ENCODE peak calls at places on chromosomes 16 and 17, in four cellular contexts. Z is GM23248, U is neural progenitor cell, W is psoas muscle. J is an unnamed sample. For H3K4me1, the result is how much of the 10 kb centered on the place peaks cover.

GRCh38 chr17:44793885-44794698 is 35.3 kb downstream of the ADAM11 start:
- DNase-seq in W (no peak), U (no peak), Z (no peak), J (no peak)

GRCh38 chr17:77999413-78000173 is 41.1 kb downstream of the TNRC6C start:
- DNase-seq in U (no peak), Z (peak), W (no peak), J (no peak)

GRCh38 chr16:25692307-25692706 is 548 bp downstream of the HS3ST4 start:
- DNase-seq in U (peak), Z (peak), W (no peak), J (no peak)

GRCh38 chr16:81513204-81514040 is 68.8 kb downstream of the CMIP start:
- DNase-seq in W (peak), U (peak), Z (peak), J (no peak)

GRCh38 chr17:70588003-70588402 is 418.7 kb downstream of the KCNJ2 start:
- DNase-seq in Z (no peak), W (no peak), U (no peak), J (no peak)

GRCh38 chr16:50093607-50094570 is 28.1 kb downstream of the HEATR3 start:
- DNase-seq in U (no peak), Z (peak), W (peak), J (peak)

GRCh38 chr17:17681744-17682292 is 560 bp downstream of the RAI1 start:
- DNase-seq in U (peak), W (peak), Z (peak), J (peak)

GRCh38 chr16:79316004-79316458 is 284.5 kb downstream of the MAF start:
- DNase-seq in U (no peak), W (no peak), Z (no peak), J (no peak)

GRCh38 chr16:30519120-30520049 is 7.0 kb downstream of the ZNF768 start:
- DNase-seq in U (no peak), W (no peak), Z (no peak), J (no peak)

GRCh38 chr16:11291021-11291716 is 10.0 kb upstream of the PRM1 start:
- DNase-seq in U (peak), W (no peak), Z (no peak), J (no peak)

GRCh38 chr16:30395155-30395991 is at the start of gene ZNF48:
- DNase-seq in W (peak), U (peak), Z (peak), J (peak)

GRCh38 chr17:38915639-38915995 is 9.8 kb upstream of the LASP1NB start:
- DNase-seq in U (no peak), W (peak), Z (no peak), J (no peak)

GRCh38 chr17:77282524-77283515 is 142.1 kb downstream of the SEC14L1 start:
- DNase-seq in U (peak), W (no peak), Z (peak), J (no peak)

GRCh38 chr17:76383645-76384221 is 676 bp upstream of the SPHK1 start:
- DNase-seq in W (peak), Z (peak), U (peak), J (peak)

GRCh38 chr16:77060614-77061013 is 130.4 kb upstream of the MON1B start:
- DNase-seq in Z (no peak), U (no peak), W (no peak), J (no peak)

GRCh38 chr17:45320349-45320930 is 3.6 kb upstream of the MAP3K14 start:
- DNase-seq in W (no peak), Z (peak), U (no peak), J (no peak)

GRCh38 chr16:46688101-46688656 is 799 bp downstream of the VPS35 start:
- DNase-seq in W (no peak), U (no peak), Z (no peak), J (no peak)

GRCh38 chr17:14904406-14904805 is 360.7 kb downstream of the PMP22 start:
- DNase-seq in U (no peak), Z (peak), W (no peak), J (no peak)

GRCh38 chr16:50282955-50283631 is 16.7 kb downstream of the ADCY7 start:
- DNase-seq in Z (no peak), W (no peak), U (no peak), J (no peak)

GRCh38 chr16:57140866-57141668 is 44.8 kb downstream of the PSME3IP1 start:
- DNase-seq in U (no peak), Z (no peak), W (no peak), J (no peak)

GRCh38 chr16:50534091-50534490 is 14.1 kb upstream of the NKD1 start:
- DNase-seq in Z (no peak), U (no peak), W (no peak), J (no peak)

GRCh38 chr16:85056211-85056748 is 28.7 kb downstream of the KIAA0513 start:
- DNase-seq in W (no peak), Z (peak), U (peak), J (no peak)

GRCh38 chr17:35900280-35900679 is 20.1 kb upstream of the CCL5 start:
- DNase-seq in W (no peak), Z (no peak), U (no peak), J (no peak)

GRCh38 chr17:2689411-2690164 is 22.0 kb downstream of the CLUH start:
- DNase-seq in W (no peak), Z (no peak), U (no peak), J (peak)

GRCh38 chr17:57987582-57988300 is at the start of gene VEZF1:
- DNase-seq in Z (peak), W (peak), U (peak), J (peak)

GRCh38 chr16:77276686-77277085 is 77.5 kb downstream of the SYCE1L start:
- DNase-seq in U (no peak), Z (no peak), W (no peak), J (no peak)

GRCh38 chr17:58059141-58059540 is 24.1 kb upstream of the DYNLL2 start:
- DNase-seq in U (no peak), Z (no peak), W (no peak), J (no peak)

GRCh38 chr16:88315543-88316105 is 67.1 kb upstream of the ZNF469 start:
- DNase-seq in Z (peak), W (peak), U (no peak), J (peak)

GRCh38 chr17:78958556-78959191 is 21.0 kb downstream of the LGALS3BP start:
- DNase-seq in U (no peak), Z (peak), W (no peak), J (peak)

GRCh38 chr17:917391-917811 is 62.2 kb downstream of the NXN start:
- DNase-seq in W (no peak), U (no peak), Z (peak), J (no peak)

GRCh38 chr16:11487289-11487688 is 99.4 kb downstream of the LITAF start:
- DNase-seq in Z (no peak), W (no peak), U (no peak), J (no peak)

GRCh38 chr17:41654908-41655607 is 30.7 kb upstream of the KRT17 start:
- DNase-seq in W (no peak), Z (no peak), U (no peak), J (no peak)

GRCh38 chr17:2335726-2336214 is 487 bp downstream of the TSR1 start:
- DNase-seq in Z (peak), U (peak), W (no peak), J (peak)

GRCh38 chr17:14204084-14204483 is 32.6 kb downstream of the CDRT15 start:
- DNase-seq in W (no peak), U (no peak), Z (no peak), J (no peak)

GRCh38 chr16:71954699-71955195 is 45.5 kb downstream of the PKD1L3 start:
- DNase-seq in Z (no peak), U (no peak), W (no peak), J (no peak)

GRCh38 chr17:54992797-54993639 is 24.5 kb downstream of the STXBP4 start:
- DNase-seq in U (peak), W (no peak), Z (peak), J (no peak)

GRCh38 chr17:35520043-35520442 is 17.4 kb downstream of the SLFN12L start:
- DNase-seq in W (no peak), Z (no peak), U (no peak), J (no peak)

GRCh38 chr16:55294129-55294528 is 29.9 kb upstream of the IRX6 start:
- DNase-seq in W (no peak), Z (no peak), U (no peak), J (no peak)

DNA sequence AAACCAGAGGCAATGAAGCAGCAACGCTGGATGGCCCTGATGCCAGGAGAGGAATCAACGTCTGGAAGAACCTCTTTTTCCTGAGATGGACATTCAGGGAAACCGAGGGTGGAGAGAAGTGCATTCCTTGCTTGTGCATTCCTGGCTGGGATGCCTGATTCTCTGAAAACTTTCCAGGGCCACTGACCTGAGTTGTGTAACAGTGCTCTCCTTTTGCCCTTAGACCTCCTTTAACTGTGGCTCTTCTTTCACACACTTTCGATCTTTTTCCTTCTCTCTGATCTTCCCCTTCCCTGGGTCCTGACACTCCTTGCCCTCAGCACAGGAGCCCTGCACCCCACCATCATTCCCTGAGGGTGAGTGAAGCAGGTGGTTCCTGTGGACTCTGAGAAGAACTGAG is 20.4 kb upstream of the SP2 start:
- DNase-seq in U (no peak), Z (no peak), W (no peak), J (no peak)
- H3K27ac ChIP-seq in U (no peak), Z (no peak), W (no peak), J (no peak)

GRCh38 chr16:67460961-67461360 is 20.0 kb downstream of the ATP6V0D1 start:
- DNase-seq in U (no peak), W (no peak), Z (no peak), J (no peak)

GRCh38 chr16:67459066-67459857 is 21.7 kb downstream of the ATP6V0D1 start:
- DNase-seq in U (no peak), W (peak), Z (peak), J (peak)

GRCh38 chr16:67459858-67460144 is 21.2 kb downstream of the ATP6V0D1 start:
- DNase-seq in U (no peak), Z (no peak), W (peak), J (no peak)

GRCh38 chr16:67461600-67462278 is 19.2 kb downstream of the ATP6V0D1 start:
- DNase-seq in U (no peak), W (no peak), Z (no peak), J (no peak)

DNA sequence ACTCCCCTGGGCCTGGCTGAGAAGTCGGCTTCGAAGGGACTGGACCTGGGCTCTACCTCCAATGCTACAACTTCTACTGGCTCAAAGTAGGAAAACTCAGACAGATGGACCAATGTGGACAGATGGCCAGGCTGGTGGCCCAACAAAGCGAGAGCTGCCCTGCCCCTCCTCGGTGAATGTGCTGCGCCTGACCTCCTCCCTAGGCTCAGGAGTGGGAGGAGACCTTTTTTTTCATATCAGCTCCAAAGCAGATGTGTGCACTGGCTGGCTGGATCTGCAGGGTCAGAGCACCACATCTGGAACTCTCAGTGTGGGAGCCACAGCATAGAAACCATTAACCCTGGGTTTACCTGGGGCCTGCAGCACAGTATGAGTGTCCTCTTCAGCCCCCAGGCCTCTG is 20.8 kb downstream of the ATP6V0D1 start:
- DNase-seq in Z (no peak), W (no peak), U (no peak), J (no peak)
- H3K4me1 ChIP-seq in Z (under half), W (half or more), U (under half), J (half or more)

GRCh38 chr17:64747938-64748540 is 85.9 kb upstream of the SMURF2 start:
- DNase-seq in W (no peak), Z (peak), U (no peak), J (no peak)
- H3K27ac ChIP-seq in W (no peak), Z (peak), U (no peak), J (no peak)

GRCh38 chr17:81199482-81199830 is 23.3 kb downstream of the CEP131 start:
- DNase-seq in W (no peak), U (no peak), Z (no peak), J (no peak)

GRCh38 chr17:81197409-81197795 is 25.4 kb downstream of the CEP131 start:
- DNase-seq in U (no peak), Z (no peak), W (no peak), J (no peak)

GRCh38 chr17:81196505-81197408 is 26.0 kb downstream of the CEP131 start:
- DNase-seq in Z (no peak), U (no peak), W (no peak), J (no peak)

GRCh38 chr17:81198826-81199481 is 23.8 kb downstream of the CEP131 start:
- DNase-seq in U (no peak), Z (no peak), W (no peak), J (no peak)

DNA sequence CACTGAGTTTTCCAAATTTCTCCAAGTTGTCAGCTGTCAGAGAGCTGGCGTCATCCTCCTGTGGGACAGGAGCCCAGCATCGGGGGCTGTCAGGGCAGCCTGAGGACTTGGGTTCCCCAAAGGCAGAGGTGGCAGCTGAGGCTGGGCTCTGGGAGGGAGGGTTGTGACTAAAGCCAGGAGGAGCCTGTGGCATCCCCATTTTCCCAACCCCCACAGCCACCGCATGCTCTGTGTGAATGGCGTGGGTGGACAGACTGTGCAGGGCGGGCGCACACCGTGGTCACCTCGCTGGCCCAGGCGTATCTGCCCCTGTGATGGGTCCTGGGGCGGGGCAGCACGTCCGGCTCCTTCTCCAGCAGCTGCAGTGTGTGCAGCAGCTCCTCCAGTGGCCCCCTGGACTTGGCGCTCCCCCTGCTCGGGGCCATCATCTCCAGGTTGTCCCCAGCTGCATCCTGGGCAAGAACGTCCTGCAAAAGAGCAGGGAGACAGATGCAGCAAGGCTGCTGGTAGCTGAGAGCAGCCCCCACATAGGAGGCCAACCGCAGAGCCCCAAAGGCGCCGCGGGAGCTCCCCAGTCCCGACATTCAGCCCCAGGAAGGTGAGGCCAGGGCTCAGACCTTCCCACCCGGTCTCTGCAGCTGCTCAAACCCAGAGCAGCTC is 24.8 kb downstream of the CEP131 start:
- DNase-seq in Z (no peak), U (no peak), W (no peak), J (no peak)
- H3K4me1 ChIP-seq in Z (under half), U (under half), W (under half), J (under half)

GRCh38 chr16:22220076-22220453 is 14.0 kb downstream of the EEF2K start:
- DNase-seq in W (peak), Z (no peak), U (no peak), J (no peak)
- H3K27ac ChIP-seq in W (peak), Z (no peak), U (no peak), J (peak)

DNA sequence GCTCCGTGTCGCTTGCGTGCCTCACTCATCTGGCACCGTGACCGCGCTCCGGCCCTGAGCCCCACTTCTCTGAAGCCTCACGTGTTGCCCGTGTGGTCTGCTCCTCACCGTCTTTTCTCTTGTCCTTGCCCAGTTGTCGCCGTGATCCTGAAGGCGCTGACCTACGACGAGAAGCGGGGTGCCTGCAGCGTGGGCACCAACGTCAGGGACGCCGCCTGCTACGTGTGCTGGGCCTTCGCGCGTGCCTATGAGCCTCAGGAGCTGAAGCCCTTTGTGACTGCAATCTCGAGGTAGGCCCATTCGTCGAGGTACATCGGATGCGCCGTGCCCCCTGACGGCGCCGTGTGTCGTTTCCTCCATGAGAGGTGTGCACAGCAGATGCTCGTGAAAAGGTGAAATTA is 30.3 kb upstream of the ZNF750 start:
- DNase-seq in W (no peak), Z (no peak), U (no peak), J (no peak)
- H3K4me1 ChIP-seq in W (under half), Z (under half), U (under half), J (under half)

GRCh38 chr17:8466466-8466865 is 30.8 kb downstream of the NDEL1 start:
- DNase-seq in U (no peak), W (no peak), Z (peak), J (no peak)

GRCh38 chr17:8467527-8467926 is 31.8 kb downstream of the NDEL1 start:
- DNase-seq in U (no peak), Z (no peak), W (no peak), J (peak)

GRCh38 chr17:8468109-8468508 is 32.4 kb downstream of the NDEL1 start:
- DNase-seq in Z (no peak), U (no peak), W (no peak), J (no peak)

GRCh38 chr17:8465381-8466158 is 29.9 kb downstream of the NDEL1 start:
- DNase-seq in U (no peak), Z (no peak), W (no peak), J (no peak)

DNA sequence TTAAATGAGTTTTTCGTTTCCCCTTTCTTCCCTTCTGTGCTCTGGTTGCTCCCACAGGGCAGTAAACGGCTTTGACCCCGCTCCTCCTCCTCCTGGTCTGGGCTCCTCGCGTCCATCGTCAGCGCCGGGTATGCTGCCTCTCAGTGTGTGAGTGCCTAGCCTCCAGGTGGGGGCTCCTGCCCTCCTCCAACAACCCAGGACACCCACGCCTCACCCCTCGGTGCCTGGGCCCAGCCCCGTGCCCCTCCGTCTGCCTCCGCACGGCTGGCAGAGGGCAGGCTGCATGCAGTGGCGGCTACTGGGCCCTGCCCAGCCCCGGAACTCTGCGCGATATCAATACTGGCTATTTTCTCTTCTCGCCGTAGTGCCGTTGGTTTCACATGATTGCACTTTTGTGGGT is 31.2 kb downstream of the NDEL1 start:
- DNase-seq in U (no peak), W (no peak), Z (no peak), J (no peak)
- H3K27ac ChIP-seq in U (no peak), W (peak), Z (peak), J (no peak)

DNA sequence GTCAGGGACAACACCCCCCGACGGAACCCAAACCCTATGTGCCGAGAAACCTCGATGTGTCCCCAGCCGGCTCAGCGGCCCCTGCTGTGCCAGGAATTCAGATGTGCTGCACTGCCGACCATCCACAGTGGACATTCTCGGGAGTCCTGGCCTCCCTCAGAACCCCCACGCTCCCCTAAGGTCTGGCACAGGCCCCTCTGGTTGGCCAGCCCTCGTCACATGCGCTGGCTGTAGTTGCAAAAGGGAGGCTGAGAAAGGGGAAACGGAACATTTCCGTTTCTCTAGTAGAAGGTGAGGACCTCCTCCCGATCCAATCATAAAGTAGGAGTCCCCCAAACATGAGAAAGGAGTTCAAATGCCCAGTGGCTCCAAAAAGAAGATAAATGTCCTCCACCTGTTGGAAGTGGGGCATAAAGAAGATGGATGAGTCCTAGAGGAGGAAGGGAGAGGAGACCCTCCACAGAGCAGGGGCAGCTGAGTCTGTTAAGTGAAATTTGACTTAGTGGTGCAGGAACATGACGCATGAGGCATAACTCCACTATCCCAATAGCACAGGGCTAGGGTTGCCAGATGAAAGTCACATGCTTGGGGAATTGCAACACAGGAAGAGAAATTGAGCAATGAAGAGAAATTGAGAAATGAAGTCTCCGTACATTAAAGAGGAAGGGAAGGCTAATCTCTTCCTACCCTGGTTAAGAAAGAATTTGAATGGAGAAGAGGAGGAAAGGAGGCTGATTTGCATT is 49.3 kb upstream of the WSB1 start:
- DNase-seq in W (peak), Z (peak), U (peak), J (peak)
- H3K4me1 ChIP-seq in W (under half), Z (under half), U (under half), J (under half)

DNA sequence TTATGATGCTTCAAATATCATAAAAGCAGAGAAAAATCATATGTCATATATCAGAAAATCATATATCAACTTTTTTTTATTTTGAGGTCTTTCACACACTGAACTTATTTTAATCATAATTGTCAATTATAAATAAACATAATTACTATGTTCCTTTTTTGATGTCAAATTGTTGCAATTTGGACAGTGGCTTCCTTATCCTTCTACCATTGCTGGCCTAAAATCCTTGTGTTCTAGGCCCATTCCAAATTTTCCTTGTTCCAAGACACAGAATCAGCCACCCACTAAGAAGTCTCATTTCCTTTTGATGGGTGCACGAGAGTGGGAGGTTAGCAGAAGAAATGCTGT is 28.9 kb downstream of the G6PC1 start:
- DNase-seq in W (no peak), U (no peak), Z (no peak), J (no peak)
- H3K27ac ChIP-seq in W (no peak), U (no peak), Z (peak), J (no peak)

J was measured in adrenal gland.